ENCODE peak calls at places on chromosomes 12 and 14, in six cellular contexts. One of them, this sample, is unnamed.

GRCh38 chr14:26389646-26390508 is 208.0 kb downstream of the NOVA1 start:
- DNase-seq in neural progenitor cell: no peak
- DNase-seq in fibroblast of lung: peak; percentile 62
- DNase-seq in PC-3: peak; percentile 18
- DNase-seq in hepatocyte: peak; percentile 9
- DNase-seq in endothelial cell of umbilical vein: no peak
- DNase-seq in this sample: no peak

GRCh38 chr14:25843761-25844470 is 753.9 kb downstream of the NOVA1 start:
- DNase-seq in neural progenitor cell: no peak
- DNase-seq in fibroblast of lung: no peak
- DNase-seq in PC-3: no peak
- DNase-seq in hepatocyte: no peak
- DNase-seq in endothelial cell of umbilical vein: no peak
- DNase-seq in this sample: no peak

GRCh38 chr12:124921200-124922008 is 7.0 kb upstream of the UBC start:
- DNase-seq in neural progenitor cell: peak; percentile 69
- DNase-seq in fibroblast of lung: peak; percentile 56
- DNase-seq in PC-3: peak; percentile 81
- DNase-seq in hepatocyte: peak; percentile 77
- DNase-seq in endothelial cell of umbilical vein: peak; percentile 72
- DNase-seq in this sample: no peak

GRCh38 chr14:93234798-93235197 is 27.7 kb downstream of the UBR7 start:
- DNase-seq in neural progenitor cell: peak; percentile 13
- DNase-seq in fibroblast of lung: peak; percentile 89
- DNase-seq in PC-3: peak; percentile 94
- DNase-seq in hepatocyte: no peak
- DNase-seq in endothelial cell of umbilical vein: no peak
- DNase-seq in this sample: peak; percentile 59

GRCh38 chr14:87522575-87522974 is 470.4 kb downstream of the GALC start:
- DNase-seq in neural progenitor cell: peak; percentile 33
- DNase-seq in fibroblast of lung: no peak
- DNase-seq in PC-3: no peak
- DNase-seq in hepatocyte: peak; percentile 22
- DNase-seq in endothelial cell of umbilical vein: no peak
- DNase-seq in this sample: no peak

GRCh38 chr14:65303185-65303901 is 109.2 kb upstream of the FUT8 start:
- DNase-seq in neural progenitor cell: peak; percentile 45
- DNase-seq in fibroblast of lung: peak; percentile 52
- DNase-seq in PC-3: peak; percentile 89
- DNase-seq in hepatocyte: no peak
- DNase-seq in endothelial cell of umbilical vein: no peak
- DNase-seq in this sample: no peak

GRCh38 chr14:73752297-73752992 is 38.3 kb upstream of the PNMA1 start:
- DNase-seq in neural progenitor cell: peak; percentile 38
- DNase-seq in fibroblast of lung: peak; percentile 80
- DNase-seq in PC-3: peak; percentile 64
- DNase-seq in hepatocyte: no peak
- DNase-seq in endothelial cell of umbilical vein: peak; percentile 80
- DNase-seq in this sample: no peak

GRCh38 chr14:63388766-63389431 is 70.2 kb upstream of the GPHB5 start:
- DNase-seq in neural progenitor cell: peak; percentile 61
- DNase-seq in fibroblast of lung: peak; percentile 42
- DNase-seq in PC-3: peak; percentile 78
- DNase-seq in hepatocyte: peak; percentile 70
- DNase-seq in endothelial cell of umbilical vein: peak; percentile 75
- DNase-seq in this sample: no peak

GRCh38 chr14:22502551-22502950 is 86.5 kb downstream of the DAD1 start:
- DNase-seq in neural progenitor cell: no peak
- DNase-seq in fibroblast of lung: no peak
- DNase-seq in PC-3: no peak
- DNase-seq in hepatocyte: no peak
- DNase-seq in endothelial cell of umbilical vein: no peak
- DNase-seq in this sample: no peak

GRCh38 chr12:46177020-46177419 is 91.8 kb downstream of the SLC38A1 start:
- DNase-seq in neural progenitor cell: no peak
- DNase-seq in fibroblast of lung: no peak
- DNase-seq in PC-3: no peak
- DNase-seq in hepatocyte: no peak
- DNase-seq in endothelial cell of umbilical vein: no peak
- DNase-seq in this sample: no peak

DNA sequence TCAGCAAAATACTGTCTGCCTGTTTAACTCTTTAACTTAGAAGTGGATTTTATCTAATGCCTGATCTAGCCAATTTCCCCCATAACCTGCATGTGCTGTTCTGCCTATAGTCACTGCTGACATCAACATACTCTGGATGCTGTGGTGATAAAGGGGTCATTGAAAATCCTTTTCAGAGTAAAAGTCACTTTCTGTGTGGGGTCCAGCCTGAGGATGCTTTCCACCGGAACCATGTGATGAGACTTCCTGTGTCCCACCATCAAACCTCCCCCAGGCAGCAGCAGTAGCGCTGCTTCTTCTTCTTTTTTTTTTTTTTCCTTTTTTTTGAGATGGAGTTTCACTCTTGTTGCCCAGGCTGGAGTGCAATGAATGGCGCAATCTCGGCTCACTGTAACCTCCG is 607.0 kb downstream of the BCL11B start:
- DNase-seq in neural progenitor cell: no peak
- DNase-seq in fibroblast of lung: no peak
- DNase-seq in PC-3: no peak
- DNase-seq in hepatocyte: no peak
- DNase-seq in endothelial cell of umbilical vein: no peak
- DNase-seq in this sample: no peak
- H2AFZ ChIP-seq in neural progenitor cell: no peak overlapping the region
- H2AFZ ChIP-seq in fibroblast of lung: no peak overlapping the region
- H2AFZ ChIP-seq in PC-3: no peak overlapping the region
- H2AFZ ChIP-seq in hepatocyte: no peak overlapping the region
- H2AFZ ChIP-seq in endothelial cell of umbilical vein: no peak overlapping the region
- H2AFZ ChIP-seq in this sample: no peak overlapping the region

GRCh38 chr12:12441891-12442461 is 85.1 kb downstream of the BORCS5 start:
- DNase-seq in neural progenitor cell: no peak
- DNase-seq in fibroblast of lung: peak; percentile 70
- DNase-seq in PC-3: peak; percentile 25
- DNase-seq in hepatocyte: peak; percentile 32
- DNase-seq in endothelial cell of umbilical vein: no peak
- DNase-seq in this sample: peak; percentile 21

GRCh38 chr12:12442548-12443071 is 85.7 kb downstream of the BORCS5 start:
- DNase-seq in neural progenitor cell: no peak
- DNase-seq in fibroblast of lung: peak; percentile 80
- DNase-seq in PC-3: peak; percentile 58
- DNase-seq in hepatocyte: peak; percentile 76
- DNase-seq in endothelial cell of umbilical vein: peak; percentile 75
- DNase-seq in this sample: peak; percentile 54

GRCh38 chr12:12441051-12441807 is 84.4 kb downstream of the BORCS5 start:
- DNase-seq in neural progenitor cell: no peak
- DNase-seq in fibroblast of lung: no peak
- DNase-seq in PC-3: no peak
- DNase-seq in hepatocyte: no peak
- DNase-seq in endothelial cell of umbilical vein: no peak
- DNase-seq in this sample: no peak

GRCh38 chr12:12436831-12437345 is 80.0 kb downstream of the BORCS5 start:
- DNase-seq in neural progenitor cell: no peak
- DNase-seq in fibroblast of lung: peak; percentile 47
- DNase-seq in PC-3: peak; percentile 73
- DNase-seq in hepatocyte: no peak
- DNase-seq in endothelial cell of umbilical vein: no peak
- DNase-seq in this sample: no peak

DNA sequence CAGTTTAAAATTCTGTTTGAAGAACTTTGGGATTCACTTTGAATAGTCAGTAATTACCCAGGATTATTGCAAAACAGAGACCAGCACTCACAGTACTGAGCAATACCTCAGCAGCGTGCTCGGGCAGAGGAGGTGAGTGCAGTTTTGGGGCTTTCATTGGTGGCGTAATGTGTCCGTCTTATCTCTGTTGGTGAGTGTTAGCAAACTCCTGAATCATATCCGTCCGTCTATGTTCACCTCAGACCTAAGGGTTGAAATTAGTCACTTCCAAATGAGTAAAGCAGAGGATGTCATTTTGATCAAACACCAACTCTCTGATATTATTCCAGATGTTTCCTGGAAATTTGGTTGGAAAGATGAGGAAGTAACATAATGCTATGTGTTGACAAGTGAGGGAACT is 82.8 kb downstream of the BORCS5 start:
- DNase-seq in neural progenitor cell: no peak
- DNase-seq in fibroblast of lung: peak; percentile 79
- DNase-seq in PC-3: peak; percentile 88
- DNase-seq in hepatocyte: peak; percentile 60
- DNase-seq in endothelial cell of umbilical vein: peak; percentile 98
- DNase-seq in this sample: peak; percentile 33
- H2AFZ ChIP-seq in neural progenitor cell: no peak overlapping the region
- H2AFZ ChIP-seq in fibroblast of lung: no peak overlapping the region
- H2AFZ ChIP-seq in PC-3: no peak overlapping the region
- H2AFZ ChIP-seq in hepatocyte: no peak overlapping the region
- H2AFZ ChIP-seq in endothelial cell of umbilical vein: no peak overlapping the region
- H2AFZ ChIP-seq in this sample: no peak overlapping the region

GRCh38 chr14:24481622-24482324 is 26.3 kb downstream of the CMA1 start:
- DNase-seq in neural progenitor cell: peak; percentile 82
- DNase-seq in fibroblast of lung: no peak
- DNase-seq in PC-3: peak; percentile 46
- DNase-seq in hepatocyte: peak; percentile 46
- DNase-seq in endothelial cell of umbilical vein: peak; percentile 31
- DNase-seq in this sample: no peak
- H2AFZ ChIP-seq in neural progenitor cell: peak overlapping the region; percentile 99
- H2AFZ ChIP-seq in fibroblast of lung: no peak overlapping the region
- H2AFZ ChIP-seq in PC-3: no peak overlapping the region
- H2AFZ ChIP-seq in hepatocyte: no peak overlapping the region
- H2AFZ ChIP-seq in endothelial cell of umbilical vein: peak overlapping the region; percentile 53
- H2AFZ ChIP-seq in this sample: peak overlapping the region; percentile 6

GRCh38 chr14:100681111-100681510 is 45.6 kb upstream of the DLK1 start:
- DNase-seq in neural progenitor cell: no peak
- DNase-seq in fibroblast of lung: no peak
- DNase-seq in PC-3: no peak
- DNase-seq in hepatocyte: no peak
- DNase-seq in endothelial cell of umbilical vein: no peak
- DNase-seq in this sample: no peak
- H2AFZ ChIP-seq in neural progenitor cell: no peak overlapping the region
- H2AFZ ChIP-seq in fibroblast of lung: no peak overlapping the region
- H2AFZ ChIP-seq in PC-3: no peak overlapping the region
- H2AFZ ChIP-seq in hepatocyte: no peak overlapping the region
- H2AFZ ChIP-seq in endothelial cell of umbilical vein: no peak overlapping the region
- H2AFZ ChIP-seq in this sample: no peak overlapping the region

GRCh38 chr12:13164271-13164670 is 32.3 kb upstream of the EMP1 start:
- DNase-seq in neural progenitor cell: no peak
- DNase-seq in fibroblast of lung: no peak
- DNase-seq in PC-3: no peak
- DNase-seq in hepatocyte: no peak
- DNase-seq in endothelial cell of umbilical vein: peak; percentile 27
- DNase-seq in this sample: no peak

GRCh38 chr12:13162904-13163303 is 33.6 kb upstream of the EMP1 start:
- DNase-seq in neural progenitor cell: no peak
- DNase-seq in fibroblast of lung: no peak
- DNase-seq in PC-3: no peak
- DNase-seq in hepatocyte: no peak
- DNase-seq in endothelial cell of umbilical vein: no peak
- DNase-seq in this sample: no peak

GRCh38 chr12:13163868-13164267 is 32.7 kb upstream of the EMP1 start:
- DNase-seq in neural progenitor cell: no peak
- DNase-seq in fibroblast of lung: no peak
- DNase-seq in PC-3: no peak
- DNase-seq in hepatocyte: no peak
- DNase-seq in endothelial cell of umbilical vein: no peak
- DNase-seq in this sample: peak; percentile 88

GRCh38 chr12:13164859-13165577 is 31.5 kb upstream of the EMP1 start:
- DNase-seq in neural progenitor cell: no peak
- DNase-seq in fibroblast of lung: no peak
- DNase-seq in PC-3: no peak
- DNase-seq in hepatocyte: no peak
- DNase-seq in endothelial cell of umbilical vein: peak; percentile 72
- DNase-seq in this sample: no peak

DNA sequence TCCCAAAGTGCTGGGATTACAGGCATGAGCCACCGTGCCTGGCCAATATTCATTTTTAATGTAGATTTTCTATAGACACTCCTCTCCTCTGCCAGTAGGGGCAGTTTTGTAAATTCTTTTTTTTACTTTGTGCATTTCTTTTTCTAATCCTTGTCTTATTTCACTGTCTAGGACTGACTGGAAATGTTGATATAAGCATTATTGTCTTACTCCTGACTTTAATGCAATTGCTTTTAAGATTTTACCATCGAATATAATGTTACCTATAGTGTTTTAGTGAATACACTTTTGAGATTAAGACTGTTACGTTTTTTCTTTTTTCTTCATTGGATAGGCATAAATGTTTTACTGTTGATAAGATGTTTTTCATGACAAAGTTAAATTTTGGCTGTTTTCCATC is 35.4 kb upstream of the EMP1 start:
- DNase-seq in neural progenitor cell: no peak
- DNase-seq in fibroblast of lung: no peak
- DNase-seq in PC-3: no peak
- DNase-seq in hepatocyte: no peak
- DNase-seq in endothelial cell of umbilical vein: no peak
- DNase-seq in this sample: no peak
- H2AFZ ChIP-seq in neural progenitor cell: no peak overlapping the region
- H2AFZ ChIP-seq in fibroblast of lung: no peak overlapping the region
- H2AFZ ChIP-seq in PC-3: no peak overlapping the region
- H2AFZ ChIP-seq in hepatocyte: no peak overlapping the region
- H2AFZ ChIP-seq in endothelial cell of umbilical vein: no peak overlapping the region
- H2AFZ ChIP-seq in this sample: no peak overlapping the region

DNA sequence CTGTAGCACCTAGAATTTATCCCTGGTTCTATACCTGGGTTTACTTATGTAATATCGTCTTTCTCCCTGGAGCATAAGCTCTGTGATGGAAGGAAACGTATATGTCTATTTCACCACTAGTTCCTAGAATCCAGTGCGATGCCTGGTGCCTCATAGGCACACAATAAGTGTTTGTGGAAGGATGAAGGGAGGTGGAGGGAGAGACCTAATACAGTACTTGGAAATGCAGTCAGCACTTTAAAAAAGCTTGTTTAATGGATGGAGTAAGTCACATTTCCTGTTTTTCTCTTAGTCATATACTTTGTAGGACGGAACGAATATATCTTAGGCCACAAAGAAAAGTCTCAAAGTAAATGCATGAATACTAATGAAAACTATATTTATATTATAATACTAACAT is 186.5 kb upstream of the HMGA2 start:
- DNase-seq in neural progenitor cell: no peak
- DNase-seq in fibroblast of lung: peak; percentile 56
- DNase-seq in PC-3: peak; percentile 65
- DNase-seq in hepatocyte: no peak
- DNase-seq in endothelial cell of umbilical vein: peak; percentile 89
- DNase-seq in this sample: no peak
- H2AFZ ChIP-seq in neural progenitor cell: no peak overlapping the region
- H2AFZ ChIP-seq in fibroblast of lung: peak overlapping the region; percentile 12
- H2AFZ ChIP-seq in PC-3: no peak overlapping the region
- H2AFZ ChIP-seq in hepatocyte: no peak overlapping the region
- H2AFZ ChIP-seq in endothelial cell of umbilical vein: no peak overlapping the region
- H2AFZ ChIP-seq in this sample: no peak overlapping the region

GRCh38 chr12:41794341-41794740 is 350.3 kb downstream of the GXYLT1 start:
- DNase-seq in neural progenitor cell: no peak
- DNase-seq in fibroblast of lung: no peak
- DNase-seq in PC-3: no peak
- DNase-seq in hepatocyte: no peak
- DNase-seq in endothelial cell of umbilical vein: peak; percentile 49
- DNase-seq in this sample: no peak
- H2AFZ ChIP-seq in neural progenitor cell: no peak overlapping the region
- H2AFZ ChIP-seq in fibroblast of lung: no peak overlapping the region
- H2AFZ ChIP-seq in PC-3: no peak overlapping the region
- H2AFZ ChIP-seq in hepatocyte: no peak overlapping the region
- H2AFZ ChIP-seq in endothelial cell of umbilical vein: no peak overlapping the region
- H2AFZ ChIP-seq in this sample: no peak overlapping the region